ENCODE peak calls at places on chromosomes 3 and 15, in five cellular contexts. One of them, this sample, is unnamed.

GRCh38 chr3:11587766-11588165 is 55.9 kb downstream of the VGLL4 start:
- DNase-seq in Caco-2: no peak
- DNase-seq in AG10803: no peak
- DNase-seq in GM20000: no peak
- DNase-seq in AG09309: no peak
- DNase-seq in this sample: no peak

GRCh38 chr15:77851696-77852095 is 219.0 kb upstream of the LINGO1 start:
- DNase-seq in GM20000: no peak
- DNase-seq in AG09309: no peak
- DNase-seq in Caco-2: no peak
- DNase-seq in AG10803: no peak
- DNase-seq in this sample: peak

GRCh38 chr3:52712291-52713212 is 6.6 kb downstream of the SPCS1 start:
- DNase-seq in Caco-2: no peak
- DNase-seq in GM20000: no peak
- DNase-seq in AG09309: no peak
- DNase-seq in AG10803: no peak
- DNase-seq in this sample: no peak

GRCh38 chr3:130925628-130926027 is 31.7 kb downstream of the ATP2C1 start:
- DNase-seq in AG10803: peak
- DNase-seq in Caco-2: no peak
- DNase-seq in GM20000: no peak
- DNase-seq in AG09309: no peak
- DNase-seq in this sample: no peak

GRCh38 chr3:39255503-39256325 is 24.1 kb downstream of the CX3CR1 start:
- DNase-seq in AG09309: no peak
- DNase-seq in AG10803: no peak
- DNase-seq in GM20000: peak
- DNase-seq in Caco-2: no peak
- DNase-seq in this sample: peak

GRCh38 chr3:55609230-55610100 is 122.4 kb upstream of the WNT5A start:
- DNase-seq in AG09309: no peak
- DNase-seq in AG10803: no peak
- DNase-seq in Caco-2: no peak
- DNase-seq in GM20000: no peak
- DNase-seq in this sample: no peak

GRCh38 chr3:33115024-33115768 is 1.4 kb downstream of the CRTAP start:
- DNase-seq in AG10803: peak
- DNase-seq in AG09309: peak
- DNase-seq in GM20000: no peak
- DNase-seq in Caco-2: no peak
- DNase-seq in this sample: peak

GRCh38 chr3:197349368-197349767 is 51.0 kb upstream of the DLG1 start:
- DNase-seq in AG09309: no peak
- DNase-seq in GM20000: no peak
- DNase-seq in AG10803: no peak
- DNase-seq in Caco-2: no peak
- DNase-seq in this sample: no peak

GRCh38 chr3:141412936-141413354 is 44.6 kb downstream of the ZBTB38 start:
- DNase-seq in AG10803: peak
- DNase-seq in GM20000: no peak
- DNase-seq in Caco-2: no peak
- DNase-seq in AG09309: peak
- DNase-seq in this sample: no peak

GRCh38 chr3:156455839-156456238 is 99.1 kb downstream of the SSR3 start:
- DNase-seq in AG10803: no peak
- DNase-seq in Caco-2: peak
- DNase-seq in GM20000: no peak
- DNase-seq in AG09309: no peak
- DNase-seq in this sample: no peak

GRCh38 chr15:36407647-36408046 is 171.8 kb upstream of the CDIN1 start:
- DNase-seq in AG09309: peak
- DNase-seq in Caco-2: no peak
- DNase-seq in GM20000: no peak
- DNase-seq in AG10803: peak
- DNase-seq in this sample: no peak

GRCh38 chr15:53833134-53833624 is 73.7 kb upstream of the WDR72 start:
- DNase-seq in Caco-2: peak
- DNase-seq in GM20000: no peak
- DNase-seq in AG09309: no peak
- DNase-seq in AG10803: no peak
- DNase-seq in this sample: no peak

GRCh38 chr3:120093923-120094775 is at the start of gene GSK3B:
- DNase-seq in AG10803: no peak
- DNase-seq in AG09309: no peak
- DNase-seq in GM20000: no peak
- DNase-seq in Caco-2: peak
- DNase-seq in this sample: peak

GRCh38 chr15:42092666-42093445 is 1.5 kb downstream of the PLA2G4D start:
- DNase-seq in Caco-2: no peak
- DNase-seq in AG09309: no peak
- DNase-seq in GM20000: no peak
- DNase-seq in AG10803: no peak
- DNase-seq in this sample: no peak

GRCh38 chr3:57755368-57756021 is 614 bp upstream of the SLMAP start:
- DNase-seq in Caco-2: peak
- DNase-seq in AG10803: peak
- DNase-seq in GM20000: peak
- DNase-seq in AG09309: no peak
- DNase-seq in this sample: no peak

GRCh38 chr3:147518465-147518864 is 109.3 kb downstream of the ZIC1 start:
- DNase-seq in AG09309: no peak
- DNase-seq in Caco-2: no peak
- DNase-seq in AG10803: no peak
- DNase-seq in GM20000: no peak
- DNase-seq in this sample: no peak

GRCh38 chr3:151155409-151156128 is 47.4 kb downstream of the GPR171 start:
- DNase-seq in AG09309: no peak
- DNase-seq in Caco-2: no peak
- DNase-seq in AG10803: no peak
- DNase-seq in GM20000: no peak
- DNase-seq in this sample: no peak

GRCh38 chr15:50590288-50590687 is 43.8 kb upstream of the USP50 start:
- DNase-seq in GM20000: no peak
- DNase-seq in AG09309: no peak
- DNase-seq in AG10803: no peak
- DNase-seq in Caco-2: no peak
- DNase-seq in this sample: no peak

GRCh38 chr15:42156266-42156922 is at the start of gene PLA2G4F:
- DNase-seq in AG09309: no peak
- DNase-seq in Caco-2: peak
- DNase-seq in GM20000: no peak
- DNase-seq in AG10803: no peak
- DNase-seq in this sample: no peak

GRCh38 chr3:55128201-55128870 is 200.5 kb upstream of the LRTM1 start:
- DNase-seq in GM20000: no peak
- DNase-seq in AG10803: peak
- DNase-seq in Caco-2: no peak
- DNase-seq in AG09309: peak
- DNase-seq in this sample: no peak

GRCh38 chr15:67149859-67150824 is 84.7 kb downstream of the SMAD3 start:
- DNase-seq in GM20000: peak
- DNase-seq in AG09309: peak
- DNase-seq in Caco-2: peak
- DNase-seq in AG10803: peak
- DNase-seq in this sample: peak

GRCh38 chr15:38187646-38188313 is 64.9 kb upstream of the SPRED1 start:
- DNase-seq in AG09309: no peak
- DNase-seq in Caco-2: no peak
- DNase-seq in AG10803: no peak
- DNase-seq in GM20000: no peak
- DNase-seq in this sample: no peak

GRCh38 chr3:160180581-160181216 is 44.5 kb upstream of the C3orf80 start:
- DNase-seq in AG10803: peak
- DNase-seq in AG09309: peak
- DNase-seq in Caco-2: no peak
- DNase-seq in GM20000: no peak
- DNase-seq in this sample: no peak

DNA sequence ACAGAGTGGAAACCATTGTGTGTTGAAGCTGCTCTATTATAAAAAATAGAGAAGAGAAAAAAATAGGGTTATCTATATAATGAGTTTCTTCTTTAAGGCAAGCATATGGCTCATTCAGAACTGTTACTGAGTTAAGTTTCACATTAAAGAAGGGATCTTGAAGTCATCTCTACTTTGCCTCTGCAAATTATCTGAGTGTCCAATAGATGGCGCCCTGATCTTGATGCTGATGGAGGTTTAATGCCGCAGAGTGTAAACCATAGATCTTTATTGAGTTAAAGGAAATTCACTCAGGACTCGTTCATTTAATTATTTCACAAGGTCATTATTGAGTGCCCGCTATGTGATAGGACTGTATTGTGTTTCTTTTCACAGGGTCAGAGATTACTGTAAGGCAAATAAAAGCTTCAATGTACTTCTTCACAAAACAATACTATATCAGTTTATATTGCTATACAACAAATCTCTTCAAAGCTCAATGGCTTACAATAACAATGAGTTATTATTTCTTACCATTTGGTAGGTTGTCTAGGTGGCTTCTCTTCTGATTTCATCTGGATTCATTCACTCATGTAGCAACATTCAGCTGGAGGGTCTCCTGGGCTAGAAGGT is 171.4 kb downstream of the NSUN3 start:
- DNase-seq in GM20000: peak
- DNase-seq in AG10803: peak
- DNase-seq in Caco-2: peak
- DNase-seq in AG09309: no peak
- DNase-seq in this sample: no peak
- TF ChIP-seq CTCF in GM20000: peak
- TF ChIP-seq CTCF in AG10803: peak
- TF ChIP-seq CTCF in Caco-2: peak
- TF ChIP-seq CTCF in AG09309: peak
- TF ChIP-seq CTCF in this sample: peak

GRCh38 chr3:113423699-113424098 is 17.6 kb downstream of the CFAP44 start:
- DNase-seq in AG09309: no peak
- DNase-seq in Caco-2: no peak
- DNase-seq in GM20000: no peak
- DNase-seq in AG10803: no peak
- DNase-seq in this sample: no peak

GRCh38 chr3:113431811-113432210 is 9.5 kb downstream of the CFAP44 start:
- DNase-seq in AG10803: peak
- DNase-seq in AG09309: peak
- DNase-seq in Caco-2: no peak
- DNase-seq in GM20000: no peak
- DNase-seq in this sample: no peak

GRCh38 chr3:113428581-113428980 is 12.7 kb downstream of the CFAP44 start:
- DNase-seq in GM20000: no peak
- DNase-seq in AG10803: no peak
- DNase-seq in Caco-2: no peak
- DNase-seq in AG09309: no peak
- DNase-seq in this sample: no peak
- TF ChIP-seq CTCF in GM20000: no peak
- TF ChIP-seq CTCF in AG10803: no peak
- TF ChIP-seq CTCF in Caco-2: no peak
- TF ChIP-seq CTCF in AG09309: no peak
- TF ChIP-seq CTCF in this sample: no peak

DNA sequence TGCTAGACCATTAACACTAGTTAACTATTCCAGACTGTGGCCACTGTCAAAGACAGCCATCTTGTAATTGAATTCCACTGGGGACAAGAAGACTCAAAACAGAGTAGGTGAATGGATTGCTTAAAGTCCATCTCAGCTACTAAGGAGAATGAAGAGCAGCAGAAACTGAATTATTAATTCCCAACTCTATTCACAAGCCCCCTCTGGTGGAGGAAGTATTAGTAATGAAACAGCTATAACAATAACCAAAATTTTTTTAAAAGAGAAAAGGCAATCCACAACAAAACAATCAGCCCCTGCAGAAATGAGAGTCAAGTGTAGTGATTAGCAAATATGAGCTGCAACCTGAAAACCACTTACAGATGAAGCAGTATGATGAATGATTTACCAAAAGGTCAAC is 302.8 kb downstream of the FHIT start:
- DNase-seq in GM20000: no peak
- DNase-seq in AG09309: no peak
- DNase-seq in Caco-2: no peak
- DNase-seq in AG10803: peak
- DNase-seq in this sample: no peak
- TF ChIP-seq CTCF in GM20000: no peak
- TF ChIP-seq CTCF in AG09309: peak
- TF ChIP-seq CTCF in Caco-2: no peak
- TF ChIP-seq CTCF in AG10803: peak
- TF ChIP-seq CTCF in this sample: no peak

GRCh38 chr3:85801955-85802354 is 843.2 kb downstream of the CADM2 start:
- DNase-seq in GM20000: no peak
- DNase-seq in Caco-2: peak
- DNase-seq in AG09309: no peak
- DNase-seq in AG10803: no peak
- DNase-seq in this sample: no peak
- TF ChIP-seq CTCF in GM20000: no peak
- TF ChIP-seq CTCF in Caco-2: peak
- TF ChIP-seq CTCF in AG09309: no peak
- TF ChIP-seq CTCF in AG10803: no peak
- TF ChIP-seq CTCF in this sample: no peak

This sample was measured in CD14-positive monocyte.